ENCODE peak calls at places on chromosomes 11 and 22, in nine cellular contexts. Z, V, K, O, L, Y, R, G and N are unnamed samples.

GRCh38 chr11:5620606-5621521 is 3.9 kb upstream of the TRIM34 start:
- DNase-seq in Z (no peak), G (no peak), Y (peak), O (no peak), K (no peak), V (peak), L (no peak), R (no peak), N (no peak)

GRCh38 chr11:134047586-134047999 is 21.3 kb upstream of the JAM3 start:
- DNase-seq in K (peak), Z (no peak), L (no peak), Y (peak), O (no peak), V (peak), R (peak), G (no peak), N (no peak)

GRCh38 chr11:126776125-126776524 is 224.4 kb downstream of the KIRREL3 start:
- DNase-seq in K (no peak), Z (no peak), Y (peak), G (no peak), L (no peak), O (no peak), R (no peak), V (no peak), N (no peak)

GRCh38 chr11:17352925-17353227 is 1.3 kb downstream of the NCR3LG1 start:
- DNase-seq in G (peak), V (peak), R (peak), Z (peak), O (no peak), L (peak), Y (peak), K (peak), N (peak)

GRCh38 chr11:86212212-86212611 is 32.3 kb upstream of the EED start:
- DNase-seq in Z (no peak), G (no peak), O (no peak), Y (no peak), L (no peak), R (no peak), V (no peak), K (no peak), N (no peak)

GRCh38 chr11:11916981-11917399 is 75.2 kb downstream of the USP47 start:
- DNase-seq in G (no peak), V (peak), Y (no peak), O (no peak), R (no peak), K (no peak), L (no peak), Z (no peak), N (no peak)

GRCh38 chr22:43774318-43774717 is 37.8 kb downstream of the EFCAB6 start:
- DNase-seq in R (no peak), Y (no peak), G (no peak), V (no peak), K (no peak), Z (no peak), O (no peak), L (no peak), N (no peak)

GRCh38 chr11:120622189-120622912 is 110.8 kb downstream of the GRIK4 start:
- DNase-seq in Y (no peak), V (no peak), K (no peak), L (no peak), Z (peak), G (peak), O (no peak), R (no peak), N (no peak)

GRCh38 chr11:65491614-65492386 is 7.0 kb upstream of the MALAT1 start:
- DNase-seq in K (no peak), L (peak), Y (peak), G (no peak), R (peak), O (no peak), V (peak), Z (peak), N (peak)

GRCh38 chr11:72395993-72396392 is 38.3 kb downstream of the CLPB start:
- DNase-seq in V (no peak), L (no peak), Z (no peak), Y (no peak), R (no peak), O (no peak), G (no peak), K (no peak), N (no peak)

GRCh38 chr11:34624069-34624468 is 3.2 kb downstream of the EHF start:
- DNase-seq in G (peak), K (no peak), O (no peak), Y (peak), Z (no peak), R (no peak), V (no peak), L (peak), N (peak)

GRCh38 chr11:110430267-110431211 is 791 bp downstream of the FDX1 start:
- DNase-seq in O (no peak), R (no peak), G (peak), V (peak), Z (no peak), L (peak), K (no peak), Y (peak), N (peak)

GRCh38 chr11:120295110-120295509 is 30.0 kb upstream of the TLCD5 start:
- DNase-seq in L (no peak), V (no peak), Z (no peak), Y (no peak), K (no peak), O (no peak), R (peak), G (no peak), N (no peak)

GRCh38 chr22:43377486-43377995 is 34.3 kb upstream of the MPPED1 start:
- DNase-seq in R (no peak), V (no peak), Y (no peak), Z (no peak), L (no peak), O (no peak), K (no peak), G (no peak), N (no peak)

GRCh38 chr22:46070215-46070721 is 80.1 kb upstream of the PPARA start:
- DNase-seq in R (no peak), O (no peak), K (peak), Y (peak), V (peak), Z (peak), G (peak), L (peak), N (no peak)

DNA sequence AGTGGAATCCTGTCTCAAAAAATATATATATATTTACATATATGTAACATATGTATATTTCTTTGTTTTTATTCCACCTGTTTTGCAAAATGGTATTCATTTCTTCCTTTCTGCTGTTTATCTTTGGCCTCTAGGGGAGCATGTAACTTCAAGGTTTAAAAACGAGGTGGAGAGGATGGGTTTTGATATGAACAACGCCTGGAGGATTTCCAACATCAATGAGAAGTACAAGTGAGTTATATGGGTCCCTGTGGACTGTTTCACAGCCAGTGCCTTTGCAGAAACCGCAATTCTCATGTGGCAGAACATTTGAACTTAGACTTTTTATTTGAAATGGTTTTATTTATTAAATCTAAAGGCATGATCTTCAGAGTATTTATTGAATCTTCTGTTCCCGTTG is 81.6 kb upstream of the HORMAD2 start:
- DNase-seq in O (no peak), K (no peak), G (no peak), L (no peak), V (no peak), R (no peak), Y (no peak), Z (no peak), N (no peak)
- TF ChIP-seq CTCF in O (no peak), K (no peak), G (peak), L (no peak), V (no peak), R (no peak), Y (no peak), Z (no peak), N (no peak)

GRCh38 chr22:16562711-16563554 is 29.7 kb downstream of the CCT8L2 start:
- DNase-seq in Z (no peak), V (no peak), G (no peak), R (no peak), Y (no peak), K (no peak), L (no peak), O (no peak), N (no peak)
- TF ChIP-seq CTCF in Z (no peak), V (no peak), G (no peak), R (no peak), Y (no peak), K (no peak), L (no peak), O (no peak), N (no peak)

GRCh38 chr11:74840486-74840885 is 91.8 kb downstream of the RNF169 start:
- DNase-seq in G (no peak), R (no peak), Z (no peak), Y (no peak), K (no peak), V (no peak), L (no peak), O (no peak), N (no peak)

GRCh38 chr11:74844072-74844471 is 95.4 kb downstream of the RNF169 start:
- DNase-seq in R (no peak), Z (no peak), K (no peak), O (no peak), V (peak), G (no peak), L (no peak), Y (peak), N (no peak)

GRCh38 chr11:74839971-74840370 is 91.3 kb downstream of the RNF169 start:
- DNase-seq in Y (no peak), R (no peak), K (no peak), Z (no peak), G (no peak), O (no peak), V (peak), L (no peak), N (no peak)

GRCh38 chr11:74844865-74845264 is 96.2 kb downstream of the RNF169 start:
- DNase-seq in R (no peak), K (no peak), O (no peak), Y (no peak), V (no peak), L (no peak), Z (no peak), G (no peak), N (no peak)

DNA sequence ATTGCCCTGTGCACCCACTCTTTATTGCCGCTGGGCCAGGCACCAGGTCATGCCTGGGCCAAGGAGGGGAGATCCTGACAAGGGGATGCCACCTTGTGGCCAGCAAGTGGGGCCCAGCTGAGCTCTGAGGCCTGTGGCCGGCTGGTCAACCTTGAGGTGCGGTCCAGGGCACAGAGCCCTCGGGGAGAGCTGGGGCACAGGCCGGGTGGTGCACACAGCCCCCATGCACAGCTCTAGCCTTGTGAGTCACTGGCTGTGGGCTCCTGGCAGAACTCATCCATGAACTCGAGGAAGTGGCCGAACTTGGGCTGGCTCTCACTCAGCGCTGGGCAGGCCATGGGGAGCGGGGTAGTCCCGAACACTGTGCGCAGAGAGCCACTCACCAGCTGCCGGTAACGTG is 94.3 kb downstream of the RNF169 start:
- DNase-seq in G (no peak), Z (peak), V (no peak), L (no peak), R (no peak), K (no peak), Y (peak), O (no peak), N (no peak)
- TF ChIP-seq CTCF in G (no peak), Z (no peak), V (no peak), L (no peak), R (no peak), K (no peak), Y (no peak), O (no peak), N (peak)

GRCh38 chr11:115985896-115986295 is 481.7 kb upstream of the CADM1 start:
- DNase-seq in V (no peak), O (no peak), R (no peak), Z (no peak), L (no peak), K (no peak), Y (no peak), G (no peak), N (no peak)

GRCh38 chr11:115993613-115994012 is 489.4 kb upstream of the CADM1 start:
- DNase-seq in L (no peak), K (no peak), G (no peak), O (no peak), R (no peak), Z (no peak), Y (no peak), V (no peak), N (no peak)

GRCh38 chr11:115984228-115984627 is 480.0 kb upstream of the CADM1 start:
- DNase-seq in O (no peak), Z (no peak), R (no peak), V (no peak), L (no peak), K (no peak), G (no peak), Y (no peak), N (no peak)

GRCh38 chr11:115990004-115990447 is 485.8 kb upstream of the CADM1 start:
- DNase-seq in V (no peak), R (no peak), K (no peak), O (no peak), Y (no peak), L (no peak), Z (peak), G (no peak), N (peak)
- TF ChIP-seq CTCF in V (no peak), R (no peak), K (peak), O (no peak), Y (no peak), L (peak), Z (peak), G (peak), N (peak)

DNA sequence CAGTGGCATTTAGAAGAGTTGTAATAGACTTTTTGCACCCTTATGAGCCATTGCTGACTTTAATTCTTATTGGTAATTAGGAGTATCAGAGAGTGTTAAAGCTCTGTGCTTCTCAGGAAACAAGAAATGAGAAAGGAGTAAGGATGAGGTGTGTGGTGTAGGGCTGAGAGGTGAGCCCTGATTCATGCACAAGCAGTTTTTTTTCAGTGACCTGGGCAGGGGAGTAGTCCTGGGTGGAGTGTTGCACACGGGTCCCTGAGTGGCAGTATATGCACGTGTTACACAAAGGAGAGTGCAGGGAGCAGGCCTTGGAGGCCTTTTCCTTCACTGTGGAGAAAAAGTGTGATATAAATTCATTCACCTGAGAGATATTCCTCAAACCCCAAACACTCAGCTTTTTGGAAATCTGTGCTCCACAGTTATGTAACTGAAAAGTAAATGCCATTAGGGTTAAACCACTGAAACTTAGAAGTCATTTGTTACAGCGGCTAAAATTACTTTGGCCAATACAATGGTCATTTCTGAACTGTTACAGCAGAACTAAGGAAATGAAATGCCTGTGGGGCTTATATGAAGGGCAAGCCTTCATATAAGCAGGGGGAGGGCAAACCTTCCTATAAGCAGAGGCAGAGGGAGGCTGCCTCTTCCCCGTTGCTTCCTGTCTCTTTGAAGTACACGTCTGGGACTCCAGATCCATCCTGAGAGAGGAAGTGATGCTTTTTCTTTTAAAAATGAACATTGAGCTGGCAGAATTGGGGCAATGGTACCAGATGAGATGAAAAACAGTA is 62.6 kb upstream of the OLFML1 start:
- DNase-seq in K (no peak), G (no peak), O (no peak), R (no peak), V (no peak), Z (no peak), L (no peak), Y (no peak), N (no peak)
- TF ChIP-seq CTCF in K (no peak), G (no peak), O (no peak), R (no peak), V (no peak), Z (no peak), L (no peak), Y (no peak), N (no peak)

DNA sequence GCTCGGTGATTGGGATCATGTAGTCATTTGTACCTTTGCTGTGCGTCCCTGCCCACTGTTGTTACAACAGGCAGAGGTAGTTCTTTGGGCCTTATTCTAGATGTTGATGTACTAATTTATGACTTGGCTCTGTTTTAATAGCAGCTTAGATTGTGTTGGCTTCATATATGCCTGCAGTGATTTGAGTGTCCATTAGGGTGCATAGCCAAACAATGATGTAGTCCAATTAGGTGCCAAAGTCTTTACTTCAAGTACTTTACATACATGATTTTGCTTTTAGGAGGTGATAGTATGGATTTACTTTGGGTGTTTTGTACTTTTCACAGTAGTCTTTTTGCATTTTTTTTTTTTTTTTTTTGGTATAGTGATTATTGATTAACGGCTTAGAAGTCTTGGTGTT is 46.4 kb downstream of the PPP6R3 start:
- DNase-seq in O (no peak), Z (no peak), K (no peak), Y (no peak), G (no peak), V (no peak), R (no peak), L (no peak), N (no peak)
- TF ChIP-seq CTCF in O (no peak), Z (no peak), K (no peak), Y (no peak), G (no peak), V (no peak), R (no peak), L (no peak), N (no peak)

GRCh38 chr11:96242971-96243647 is 99.9 kb downstream of the MAML2 start:
- DNase-seq in O (peak), R (peak), L (peak), Y (peak), V (peak), K (peak), G (no peak), Z (peak), N (peak)
- TF ChIP-seq CTCF in O (no peak), R (no peak), L (no peak), Y (no peak), V (no peak), K (no peak), G (no peak), Z (no peak), N (no peak)

GRCh38 chr22:24727218-24727851 is 47.2 kb downstream of the PIWIL3 start:
- DNase-seq in G (no peak), R (no peak), V (peak), Z (no peak), O (no peak), L (no peak), Y (no peak), K (no peak), N (no peak)

GRCh38 chr22:24726848-24727217 is 47.7 kb downstream of the PIWIL3 start:
- DNase-seq in V (no peak), Z (no peak), G (no peak), Y (no peak), R (no peak), K (no peak), O (no peak), L (no peak), N (no peak)

GRCh38 chr22:24730864-24731263 is 43.7 kb downstream of the PIWIL3 start:
- DNase-seq in K (no peak), V (no peak), O (no peak), L (no peak), Z (no peak), Y (no peak), G (no peak), R (no peak), N (no peak)

GRCh38 chr22:24731786-24732185 is 42.7 kb downstream of the PIWIL3 start:
- DNase-seq in Y (no peak), V (no peak), K (no peak), R (no peak), L (no peak), O (no peak), G (no peak), Z (no peak), N (no peak)

GRCh38 chr22:24728790-24729637 is 45.5 kb downstream of the PIWIL3 start:
- DNase-seq in G (no peak), R (peak), L (no peak), O (no peak), Z (no peak), K (peak), V (peak), Y (no peak), N (no peak)
- TF ChIP-seq CTCF in G (no peak), R (no peak), L (no peak), O (no peak), Z (no peak), K (no peak), V (no peak), Y (no peak), N (no peak)

GRCh38 chr11:777288-778255 is at the start of gene GATD1:
- DNase-seq in Z (peak), O (peak), L (peak), Y (peak), G (peak), K (peak), R (peak), V (peak), N (peak)
- TF ChIP-seq CTCF in Z (no peak), O (no peak), L (no peak), Y (no peak), G (no peak), K (peak), R (no peak), V (no peak), N (no peak)

DNA sequence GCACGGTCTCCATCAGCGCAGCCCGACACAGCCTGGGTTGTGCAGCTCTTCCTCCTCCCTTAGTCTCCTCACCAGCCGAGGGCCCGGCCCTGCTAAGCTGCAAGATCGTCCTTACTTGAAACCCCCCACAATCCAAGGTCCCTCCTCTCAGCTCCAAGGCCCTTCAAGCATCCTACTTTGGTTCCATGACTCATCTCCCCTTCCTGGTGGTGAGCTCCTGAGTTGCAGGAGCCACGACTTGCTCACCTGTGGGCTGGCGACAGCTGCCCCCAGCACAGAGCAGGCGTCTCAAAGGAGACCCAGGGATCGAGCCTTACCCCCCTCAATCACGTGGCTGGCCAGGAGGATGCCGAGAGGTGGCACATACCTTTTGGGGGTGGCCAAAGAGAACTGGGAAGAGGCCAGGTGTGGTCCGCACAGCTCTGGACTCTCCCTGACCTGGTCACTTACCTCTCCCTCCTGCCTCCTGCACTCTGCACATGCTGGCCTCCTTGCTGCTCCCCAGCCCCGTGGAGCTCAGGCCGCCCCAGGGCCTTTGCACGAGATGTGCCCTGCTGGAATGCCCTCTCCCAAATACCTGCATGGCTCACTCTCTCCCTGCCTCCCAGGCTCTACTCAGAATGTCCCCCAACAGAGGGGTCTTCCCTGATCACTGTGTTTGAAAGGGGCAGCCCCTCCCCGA is 35.2 kb upstream of the FADD start:
- DNase-seq in L (no peak), G (no peak), Z (no peak), R (no peak), K (no peak), V (no peak), Y (no peak), O (no peak), N (no peak)
- TF ChIP-seq CTCF in L (no peak), G (no peak), Z (no peak), R (no peak), K (no peak), V (no peak), Y (no peak), O (no peak), N (no peak)